ENCODE peak calls at places on chromosomes 4 and X, in six cellular contexts. K is nucleus accumbens; C is cardiac muscle cell; X is activated CD4-positive, CD25-positive, alpha-beta regulatory T cell; Z is endothelial cell; S is GM03348. V is an unnamed sample.

GRCh38 chr4:179695175-179695574 is 2252.9 kb upstream of the AGA start:
- DNase-seq in S (no peak), Z (no peak), K (no peak), X (no peak), C (no peak), V (no peak)

GRCh38 chrX:68647156-68647957 is at the start of gene STARD8:
- DNase-seq in C (peak), X (no peak), Z (peak), K (peak), S (peak), V (no peak)

GRCh38 chrX:106726485-106727437 is at the start of gene RNF128:
- DNase-seq in S (peak), C (peak), K (peak), X (no peak), Z (peak), V (peak)

GRCh38 chr4:23903859-23904438 is 14.1 kb upstream of the PPARGC1A start:
- DNase-seq in K (no peak), X (no peak), S (no peak), Z (no peak), C (no peak), V (peak)

GRCh38 chr4:68691186-68691585 is 20.7 kb upstream of the UGT2B15 start:
- DNase-seq in Z (no peak), C (no peak), K (no peak), X (no peak), S (no peak), V (no peak)

GRCh38 chr4:87081826-87082225 is 138.6 kb downstream of the KLHL8 start:
- DNase-seq in X (no peak), Z (no peak), K (no peak), S (peak), C (no peak), V (no peak)

GRCh38 chr4:47068986-47069385 is 37.6 kb downstream of the GABRB1 start:
- DNase-seq in X (no peak), Z (no peak), S (no peak), C (no peak), K (no peak), V (no peak)

GRCh38 chr4:76055005-76055404 is 19.1 kb upstream of the CXCL11 start:
- DNase-seq in X (no peak), Z (no peak), S (no peak), K (no peak), C (no peak), V (no peak)

GRCh38 chrX:149473092-149473491 is 32.0 kb downstream of the IDS start:
- DNase-seq in K (no peak), X (no peak), C (no peak), S (no peak), Z (no peak), V (no peak)

GRCh38 chr4:71070015-71070414 is 76.6 kb downstream of the DCK start:
- DNase-seq in K (no peak), X (no peak), S (no peak), C (no peak), Z (no peak), V (no peak)

GRCh38 chr4:101237773-101238172 is 109.6 kb downstream of the PPP3CA start:
- DNase-seq in K (no peak), C (no peak), S (no peak), Z (no peak), X (no peak), V (no peak)

GRCh38 chrX:10725071-10725470 is 104.7 kb upstream of the MID1 start:
- DNase-seq in C (no peak), S (no peak), X (no peak), Z (no peak), K (no peak), V (no peak)

GRCh38 chr4:46372878-46373277 is 17.1 kb downstream of the GABRA2 start:
- DNase-seq in S (no peak), X (no peak), K (no peak), Z (no peak), C (no peak), V (no peak)

GRCh38 chr4:4575284-4576211 is 33.7 kb upstream of the STX18 start:
- DNase-seq in Z (peak), C (peak), X (peak), K (peak), S (peak), V (peak)

GRCh38 chr4:82645868-82646267 is 84.1 kb upstream of the TMEM150C start:
- DNase-seq in Z (no peak), K (no peak), X (no peak), S (no peak), C (no peak), V (no peak)

GRCh38 chr4:1246111-1246881 is 2.6 kb downstream of the CTBP1 start:
- DNase-seq in X (no peak), C (no peak), Z (no peak), S (peak), K (no peak), V (no peak)

GRCh38 chrX:49915352-49916222 is 6.8 kb upstream of the CLCN5 start:
- DNase-seq in X (peak), C (peak), Z (peak), K (peak), S (peak), V (no peak)

GRCh38 chr4:154029171-154029570 is 240.3 kb upstream of the SFRP2 start:
- DNase-seq in X (no peak), S (no peak), K (no peak), Z (no peak), C (no peak), V (no peak)

GRCh38 chr4:138344064-138344463 is 101.9 kb upstream of the SLC7A11 start:
- DNase-seq in Z (no peak), X (no peak), C (no peak), S (no peak), K (no peak), V (no peak)

GRCh38 chr4:153294631-153295030 is 49.9 kb upstream of the MND1 start:
- DNase-seq in X (no peak), S (peak), K (no peak), Z (no peak), C (no peak), V (no peak)

GRCh38 chr4:182874158-182874855 is 42.9 kb downstream of the DCTD start:
- DNase-seq in S (no peak), Z (no peak), X (no peak), C (no peak), K (no peak), V (no peak)

GRCh38 chr4:7351014-7351413 is 83.7 kb downstream of the PSAPL1 start:
- DNase-seq in X (no peak), S (no peak), K (peak), Z (no peak), C (no peak), V (no peak)

GRCh38 chr4:105620640-105621323 is 68.4 kb downstream of the ARHGEF38 start:
- DNase-seq in Z (no peak), K (no peak), C (no peak), S (peak), X (no peak), V (no peak)

GRCh38 chrX:13452283-13452682 is 117.1 kb upstream of the EGFL6 start:
- DNase-seq in X (no peak), C (no peak), Z (no peak), S (no peak), K (no peak), V (no peak)

V was measured in NCI-H1930.